ENCODE peak calls at places on chromosomes 2 and 18, in five cellular contexts. S is dorsolateral prefrontal cortex, M is pancreas, A is brain microvascular endothelial cell, Y is keratinocyte. F is an unnamed sample.

GRCh38 chr2:208006833-208007232 is 18.5 kb downstream of the PLEKHM3 start:
- DNase-seq in A (no peak), S (no peak), Y (peak; percentile 33), M (no peak), F (no peak)

GRCh38 chr2:96470636-96471035 is 34.5 kb downstream of the NEURL3 start:
- DNase-seq in M (peak; percentile 75), Y (no peak), S (no peak), A (peak; percentile 4), F (no peak)

GRCh38 chr2:159497256-159497655 is 119.1 kb downstream of the BAZ2B start:
- DNase-seq in S (no peak), M (no peak), A (peak; percentile 93), Y (peak; percentile 60), F (no peak)

GRCh38 chr2:43262239-43262638 is 35.8 kb upstream of the ZFP36L2 start:
- DNase-seq in S (no peak), M (no peak), A (no peak), Y (no peak), F (no peak)

GRCh38 chr18:48949051-48949605 is 1.6 kb downstream of the SMAD7 start:
- DNase-seq in Y (no peak), S (no peak), A (no peak), M (no peak), F (no peak)

GRCh38 chr2:241554610-241555322 is 3.8 kb upstream of the BOK start:
- DNase-seq in A (no peak), M (no peak), S (no peak), Y (no peak), F (no peak)

GRCh38 chr2:106975641-106976040 is 89.7 kb upstream of the ST6GAL2 start:
- DNase-seq in A (no peak), Y (no peak), M (no peak), S (no peak), F (no peak)

GRCh38 chr18:36203360-36203895 is 16.1 kb downstream of the MOCOS start:
- DNase-seq in M (no peak), Y (no peak), A (no peak), S (no peak), F (no peak)

GRCh38 chr18:63708650-63709049 is 5.9 kb downstream of the SERPINB11 start:
- DNase-seq in A (peak; percentile 87), S (no peak), Y (no peak), M (no peak), F (no peak)

GRCh38 chr18:2104620-2105462 is 466.5 kb downstream of the METTL4 start:
- DNase-seq in A (peak; percentile 38), S (no peak), M (peak; percentile 40), Y (no peak), F (no peak)

GRCh38 chr18:45275367-45276113 is 339.7 kb upstream of the SLC14A2 start:
- DNase-seq in S (no peak), Y (no peak), A (peak; percentile 26), M (no peak), F (no peak)

GRCh38 chr2:195482050-195482449 is 175.0 kb upstream of the SLC39A10 start:
- DNase-seq in Y (no peak), A (no peak), S (no peak), M (no peak), F (no peak)

GRCh38 chr2:64987001-64987962 is 1.9 kb upstream of the SLC1A4 start:
- DNase-seq in Y (peak; percentile 88), A (peak; percentile 26), S (no peak), M (no peak), F (no peak)

GRCh38 chr18:44452346-44452745 is 228.3 kb upstream of the SETBP1 start:
- DNase-seq in S (no peak), M (peak; percentile 6), A (no peak), Y (no peak), F (no peak)

GRCh38 chr2:99821572-99822369 is 320.6 kb downstream of the AFF3 start:
- DNase-seq in S (no peak), M (no peak), Y (no peak), A (peak; percentile 89), F (no peak)

DNA sequence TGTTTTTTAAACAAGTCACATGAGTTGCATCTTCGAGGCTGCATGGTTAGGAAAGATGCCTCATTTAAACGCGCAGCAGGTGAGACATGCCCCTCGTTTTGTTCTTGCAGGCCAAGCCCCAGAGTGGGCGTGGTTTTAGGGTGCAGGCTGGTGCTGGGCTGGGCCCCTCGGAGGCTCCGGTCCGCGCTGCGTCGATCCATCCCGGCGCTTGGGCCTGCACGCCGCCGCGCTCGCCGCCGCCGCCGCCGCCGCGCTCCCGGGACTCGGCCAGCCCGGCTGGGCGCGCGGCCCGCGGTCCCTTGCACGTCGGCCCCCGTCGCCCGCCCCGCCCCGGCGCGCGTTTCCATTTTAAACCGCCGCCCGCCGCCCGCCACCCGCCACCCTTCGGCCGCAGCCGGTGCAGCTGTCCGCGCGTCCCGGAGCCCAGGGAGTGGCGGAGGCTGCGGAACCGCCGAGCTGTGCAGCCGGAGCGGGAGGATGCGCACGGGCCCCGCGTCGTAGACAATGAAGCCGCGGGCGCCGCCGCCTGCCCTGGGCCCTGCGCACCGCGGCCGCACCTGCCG is 175.5 kb downstream of the AGAP1 start:
- DNase-seq in A (peak; percentile 36), S (peak; percentile 81), Y (peak; percentile 26), M (peak; percentile 55), F (no peak)
- H3K4me3 ChIP-seq in A (peak overlapping the region; percentile 35), S (peak overlapping the region; percentile 72), Y (no peak overlapping the region), M (peak overlapping the region; percentile 50), F (peak overlapping the region; percentile 63)

GRCh38 chr2:10016001-10016801 is 27.1 kb upstream of the KLF11 start:
- DNase-seq in M (no peak), Y (no peak), A (no peak), S (no peak), F (no peak)
- H3K27ac ChIP-seq in M (no peak overlapping the region), Y (no peak overlapping the region), A (no peak overlapping the region), S (no peak overlapping the region), F (no peak overlapping the region)

GRCh38 chr2:40470817-40471809 is 19.2 kb upstream of the SLC8A1 start:
- DNase-seq in A (no peak), M (no peak), S (no peak), Y (no peak), F (no peak)
- H3K4me3 ChIP-seq in A (no peak overlapping the region), M (no peak overlapping the region), S (no peak overlapping the region), Y (no peak overlapping the region), F (no peak overlapping the region)

GRCh38 chr2:112658820-112659667 is 13.3 kb downstream of the SLC20A1 start:
- DNase-seq in M (no peak), S (no peak), A (no peak), Y (no peak), F (no peak)
- H3K27ac ChIP-seq in M (no peak overlapping the region), S (no peak overlapping the region), A (no peak overlapping the region), Y (no peak overlapping the region), F (no peak overlapping the region)